ENCODE peak calls at places on chromosomes 13 and 19, in eight cellular contexts. One of them, this sample, is unnamed.

GRCh38 chr13:42007844-42008243 is 40.6 kb upstream of the DGKH start:
- DNase-seq in psoas muscle: no peak
- DNase-seq in WTC11: no peak
- DNase-seq in glutamatergic neuron: no peak
- DNase-seq in chondrocyte: no peak
- DNase-seq in brain microvascular endothelial cell: peak; percentile 14
- DNase-seq in mucosa of descending colon: no peak
- DNase-seq in GM20000: no peak
- DNase-seq in this sample: no peak

GRCh38 chr13:36251528-36251927 is 37.2 kb upstream of the SOHLH2 start:
- DNase-seq in psoas muscle: no peak
- DNase-seq in WTC11: no peak
- DNase-seq in glutamatergic neuron: no peak
- DNase-seq in chondrocyte: no peak
- DNase-seq in brain microvascular endothelial cell: no peak
- DNase-seq in mucosa of descending colon: no peak
- DNase-seq in GM20000: no peak
- DNase-seq in this sample: no peak

GRCh38 chr13:51912091-51912490 is 50.3 kb downstream of the CCDC70 start:
- DNase-seq in psoas muscle: no peak
- DNase-seq in WTC11: no peak
- DNase-seq in glutamatergic neuron: no peak
- DNase-seq in chondrocyte: no peak
- DNase-seq in brain microvascular endothelial cell: no peak
- DNase-seq in mucosa of descending colon: no peak
- DNase-seq in GM20000: no peak
- DNase-seq in this sample: no peak

GRCh38 chr13:99819962-99820361 is 151.6 kb downstream of the ZIC5 start:
- DNase-seq in psoas muscle: no peak
- DNase-seq in WTC11: no peak
- DNase-seq in glutamatergic neuron: no peak
- DNase-seq in chondrocyte: no peak
- DNase-seq in brain microvascular endothelial cell: no peak
- DNase-seq in mucosa of descending colon: no peak
- DNase-seq in GM20000: no peak
- DNase-seq in this sample: no peak

GRCh38 chr13:112447761-112448603 is 71.8 kb downstream of the SPACA7 start:
- DNase-seq in psoas muscle: peak; percentile 31
- DNase-seq in WTC11: no peak
- DNase-seq in glutamatergic neuron: no peak
- DNase-seq in chondrocyte: no peak
- DNase-seq in brain microvascular endothelial cell: no peak
- DNase-seq in mucosa of descending colon: no peak
- DNase-seq in GM20000: no peak
- DNase-seq in this sample: no peak

GRCh38 chr13:30581582-30581981 is 36.1 kb upstream of the USPL1 start:
- DNase-seq in psoas muscle: no peak
- DNase-seq in WTC11: no peak
- DNase-seq in glutamatergic neuron: no peak
- DNase-seq in chondrocyte: no peak
- DNase-seq in brain microvascular endothelial cell: no peak
- DNase-seq in mucosa of descending colon: no peak
- DNase-seq in GM20000: peak; percentile 27
- DNase-seq in this sample: peak; percentile 16

GRCh38 chr19:48795055-48795854 is 15.6 kb downstream of the BCAT2 start:
- DNase-seq in psoas muscle: peak; percentile 95
- DNase-seq in WTC11: peak; percentile 94
- DNase-seq in glutamatergic neuron: peak; percentile 89
- DNase-seq in chondrocyte: no peak
- DNase-seq in brain microvascular endothelial cell: peak; percentile 93
- DNase-seq in mucosa of descending colon: peak; percentile 91
- DNase-seq in GM20000: peak; percentile 92
- DNase-seq in this sample: peak; percentile 90

GRCh38 chr19:50669319-50670101 is 20.3 kb downstream of the C19orf81 start:
- DNase-seq in psoas muscle: no peak
- DNase-seq in WTC11: no peak
- DNase-seq in glutamatergic neuron: peak; percentile 65
- DNase-seq in chondrocyte: no peak
- DNase-seq in brain microvascular endothelial cell: no peak
- DNase-seq in mucosa of descending colon: peak; percentile 43
- DNase-seq in GM20000: peak; percentile 75
- DNase-seq in this sample: peak; percentile 57

GRCh38 chr13:36910545-36910944 is 9.5 kb downstream of the SMAD9 start:
- DNase-seq in psoas muscle: no peak
- DNase-seq in WTC11: no peak
- DNase-seq in glutamatergic neuron: no peak
- DNase-seq in chondrocyte: no peak
- DNase-seq in brain microvascular endothelial cell: no peak
- DNase-seq in mucosa of descending colon: no peak
- DNase-seq in GM20000: no peak
- DNase-seq in this sample: no peak

GRCh38 chr19:14164088-14164487 is 27.7 kb upstream of the ASF1B start:
- DNase-seq in psoas muscle: no peak
- DNase-seq in WTC11: no peak
- DNase-seq in glutamatergic neuron: no peak
- DNase-seq in chondrocyte: no peak
- DNase-seq in brain microvascular endothelial cell: no peak
- DNase-seq in mucosa of descending colon: no peak
- DNase-seq in GM20000: no peak
- DNase-seq in this sample: no peak

GRCh38 chr13:87942204-87942603 is 271.0 kb downstream of the SLITRK5 start:
- DNase-seq in psoas muscle: no peak
- DNase-seq in WTC11: no peak
- DNase-seq in glutamatergic neuron: no peak
- DNase-seq in chondrocyte: no peak
- DNase-seq in brain microvascular endothelial cell: no peak
- DNase-seq in mucosa of descending colon: no peak
- DNase-seq in GM20000: no peak
- DNase-seq in this sample: no peak
- TF ChIP-seq CTCF in psoas muscle: no peak
- TF ChIP-seq CTCF in WTC11: no peak
- TF ChIP-seq CTCF in glutamatergic neuron: no peak
- TF ChIP-seq CTCF in chondrocyte: no peak
- TF ChIP-seq CTCF in brain microvascular endothelial cell: no peak
- TF ChIP-seq CTCF in mucosa of descending colon: no peak
- TF ChIP-seq CTCF in GM20000: no peak
- TF ChIP-seq CTCF in this sample: no peak

GRCh38 chr13:24071423-24072075 is 89.0 kb upstream of the SPATA13 start:
- DNase-seq in psoas muscle: no peak
- DNase-seq in WTC11: no peak
- DNase-seq in glutamatergic neuron: no peak
- DNase-seq in chondrocyte: no peak
- DNase-seq in brain microvascular endothelial cell: no peak
- DNase-seq in mucosa of descending colon: no peak
- DNase-seq in GM20000: no peak
- DNase-seq in this sample: no peak
- TF ChIP-seq CTCF in psoas muscle: no peak
- TF ChIP-seq CTCF in WTC11: no peak
- TF ChIP-seq CTCF in glutamatergic neuron: no peak
- TF ChIP-seq CTCF in chondrocyte: no peak
- TF ChIP-seq CTCF in brain microvascular endothelial cell: no peak
- TF ChIP-seq CTCF in mucosa of descending colon: no peak
- TF ChIP-seq CTCF in GM20000: no peak
- TF ChIP-seq CTCF in this sample: no peak

DNA sequence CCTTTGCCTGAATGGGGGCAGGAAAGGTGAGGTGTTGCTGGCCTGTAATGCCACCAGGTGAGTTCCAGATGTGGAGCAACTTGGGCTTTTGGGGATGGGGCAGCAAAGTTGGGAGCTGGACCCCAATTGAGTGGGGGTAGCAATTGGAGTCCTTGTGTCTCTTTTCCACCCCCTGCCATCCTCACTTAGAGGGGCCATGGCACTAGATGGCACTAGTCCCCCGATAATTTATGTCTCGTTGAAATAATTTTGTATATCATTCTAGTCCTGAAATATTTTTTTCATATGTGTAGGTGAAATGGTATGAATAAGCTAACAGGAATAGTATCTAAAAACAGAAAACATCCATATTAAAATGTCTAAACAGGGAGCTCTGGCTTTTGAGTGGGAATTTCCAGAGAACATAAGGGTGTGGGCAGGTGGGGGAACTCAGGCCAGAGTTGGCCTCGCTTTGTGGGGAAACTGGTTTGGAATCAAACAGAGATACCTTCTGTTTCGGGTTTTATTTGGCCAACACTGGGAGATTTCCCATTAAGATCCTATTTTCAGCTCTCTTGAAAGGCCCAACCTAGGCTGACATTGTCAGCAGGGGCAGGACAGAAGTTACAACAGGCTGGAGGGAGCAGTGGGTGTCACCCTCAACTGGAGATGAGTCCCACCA is 3.4 kb downstream of the ZNF576 start:
- DNase-seq in psoas muscle: no peak
- DNase-seq in WTC11: no peak
- DNase-seq in glutamatergic neuron: no peak
- DNase-seq in chondrocyte: no peak
- DNase-seq in brain microvascular endothelial cell: no peak
- DNase-seq in mucosa of descending colon: no peak
- DNase-seq in GM20000: no peak
- DNase-seq in this sample: no peak
- TF ChIP-seq CTCF in psoas muscle: no peak
- TF ChIP-seq CTCF in WTC11: no peak
- TF ChIP-seq CTCF in glutamatergic neuron: no peak
- TF ChIP-seq CTCF in chondrocyte: peak; percentile 26
- TF ChIP-seq CTCF in brain microvascular endothelial cell: peak; percentile 16
- TF ChIP-seq CTCF in mucosa of descending colon: no peak
- TF ChIP-seq CTCF in GM20000: no peak
- TF ChIP-seq CTCF in this sample: no peak

GRCh38 chr19:35306473-35307246 is 14.7 kb downstream of the MAG start:
- DNase-seq in psoas muscle: no peak
- DNase-seq in WTC11: peak; percentile 52
- DNase-seq in glutamatergic neuron: no peak
- DNase-seq in chondrocyte: no peak
- DNase-seq in brain microvascular endothelial cell: no peak
- DNase-seq in mucosa of descending colon: no peak
- DNase-seq in GM20000: peak; percentile 62
- DNase-seq in this sample: peak; percentile 46
- TF ChIP-seq CTCF in psoas muscle: no peak
- TF ChIP-seq CTCF in WTC11: peak; percentile 37
- TF ChIP-seq CTCF in glutamatergic neuron: peak; percentile 13
- TF ChIP-seq CTCF in chondrocyte: peak; percentile 39
- TF ChIP-seq CTCF in brain microvascular endothelial cell: peak; percentile 55
- TF ChIP-seq CTCF in mucosa of descending colon: no peak
- TF ChIP-seq CTCF in GM20000: peak; percentile 16
- TF ChIP-seq CTCF in this sample: peak; percentile 33

DNA sequence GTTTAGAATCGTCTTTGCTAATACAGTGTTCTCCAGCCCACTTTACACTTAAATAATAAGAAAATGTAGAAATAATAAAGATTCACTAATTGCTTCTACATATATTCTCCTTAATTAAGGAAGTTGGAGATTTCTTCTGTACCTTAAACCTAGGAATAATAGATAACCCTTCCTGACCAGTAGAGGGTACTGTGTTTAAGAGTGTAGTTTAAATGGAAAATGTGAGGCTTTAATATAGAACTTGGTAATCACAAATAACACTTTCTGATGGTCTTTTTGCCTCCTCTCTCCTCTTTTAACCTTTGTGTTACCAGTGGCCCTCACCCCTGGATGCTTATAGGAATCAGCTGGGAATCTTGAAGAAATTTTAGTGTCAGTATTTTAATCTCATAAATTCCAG is 20.7 kb downstream of the POMP start:
- DNase-seq in psoas muscle: no peak
- DNase-seq in WTC11: no peak
- DNase-seq in glutamatergic neuron: no peak
- DNase-seq in chondrocyte: no peak
- DNase-seq in brain microvascular endothelial cell: no peak
- DNase-seq in mucosa of descending colon: no peak
- DNase-seq in GM20000: no peak
- DNase-seq in this sample: no peak
- TF ChIP-seq CTCF in psoas muscle: peak; percentile 26
- TF ChIP-seq CTCF in WTC11: no peak
- TF ChIP-seq CTCF in glutamatergic neuron: peak; percentile 34
- TF ChIP-seq CTCF in chondrocyte: peak; percentile 79
- TF ChIP-seq CTCF in brain microvascular endothelial cell: peak; percentile 22
- TF ChIP-seq CTCF in mucosa of descending colon: no peak
- TF ChIP-seq CTCF in GM20000: no peak
- TF ChIP-seq CTCF in this sample: no peak

GRCh38 chr19:29467824-29468401 is 57.9 kb upstream of the VSTM2B start:
- DNase-seq in psoas muscle: no peak
- DNase-seq in WTC11: peak; percentile 44
- DNase-seq in glutamatergic neuron: no peak
- DNase-seq in chondrocyte: no peak
- DNase-seq in brain microvascular endothelial cell: no peak
- DNase-seq in mucosa of descending colon: no peak
- DNase-seq in GM20000: peak; percentile 35
- DNase-seq in this sample: peak; percentile 56
- TF ChIP-seq CTCF in psoas muscle: no peak
- TF ChIP-seq CTCF in WTC11: peak; percentile 16
- TF ChIP-seq CTCF in glutamatergic neuron: no peak
- TF ChIP-seq CTCF in chondrocyte: peak; percentile 38
- TF ChIP-seq CTCF in brain microvascular endothelial cell: no peak
- TF ChIP-seq CTCF in mucosa of descending colon: no peak
- TF ChIP-seq CTCF in GM20000: peak; percentile 40
- TF ChIP-seq CTCF in this sample: peak; percentile 21

DNA sequence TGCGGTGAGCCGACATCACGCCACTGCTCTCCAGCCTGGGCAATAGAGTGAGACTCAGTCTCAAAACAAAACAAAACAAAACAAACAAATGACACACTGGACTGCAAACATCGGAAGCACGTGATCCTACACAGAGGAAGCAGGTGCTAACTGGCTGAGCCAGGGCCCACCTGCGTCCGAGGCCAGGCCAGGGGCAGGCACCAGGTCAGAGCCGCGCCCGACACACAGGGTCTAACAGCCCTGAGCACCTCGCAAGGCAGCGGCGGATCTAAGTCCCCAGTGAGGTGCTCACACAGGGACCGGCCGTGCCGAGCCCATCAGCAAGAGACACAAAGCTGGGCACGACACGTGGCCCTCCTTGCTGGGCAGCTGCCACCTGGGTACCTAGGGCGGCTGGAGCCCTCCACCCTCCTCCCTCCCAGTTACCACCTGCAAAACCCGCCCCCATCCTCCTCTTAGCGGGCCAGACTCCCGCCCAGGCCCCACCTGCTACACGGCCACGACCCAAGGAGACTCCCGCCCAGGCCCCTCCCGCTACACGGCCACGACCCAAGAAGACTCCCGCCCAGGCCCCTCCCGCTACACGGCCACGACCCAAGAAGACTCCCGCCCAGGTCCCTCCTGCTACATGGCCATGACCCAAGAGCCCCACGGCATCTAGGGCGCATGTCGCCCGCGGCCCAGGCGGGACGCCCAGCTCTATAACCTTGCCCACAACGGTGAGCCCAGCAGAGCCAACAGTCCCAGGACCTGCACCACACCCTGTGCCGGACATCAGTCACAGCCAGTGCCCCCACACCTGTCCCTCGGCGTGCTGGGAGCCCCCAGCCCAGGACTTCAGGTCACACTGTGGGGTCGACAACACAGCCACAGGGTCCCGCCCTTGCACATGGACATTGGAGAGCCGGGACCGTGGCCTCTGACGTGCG is 15.6 kb downstream of the AP3D1 start:
- DNase-seq in psoas muscle: peak; percentile 48
- DNase-seq in WTC11: no peak
- DNase-seq in glutamatergic neuron: no peak
- DNase-seq in chondrocyte: peak; percentile 93
- DNase-seq in brain microvascular endothelial cell: no peak
- DNase-seq in mucosa of descending colon: no peak
- DNase-seq in GM20000: no peak
- DNase-seq in this sample: no peak
- TF ChIP-seq CTCF in psoas muscle: no peak
- TF ChIP-seq CTCF in WTC11: no peak
- TF ChIP-seq CTCF in glutamatergic neuron: no peak
- TF ChIP-seq CTCF in chondrocyte: no peak
- TF ChIP-seq CTCF in brain microvascular endothelial cell: no peak
- TF ChIP-seq CTCF in mucosa of descending colon: no peak
- TF ChIP-seq CTCF in GM20000: no peak
- TF ChIP-seq CTCF in this sample: no peak

This sample was measured in activated CD8-positive, alpha-beta T cell treated with anti-CD3 and anti-CD28 coated beads for 36 hours.